ENCODE peak calls at places on chromosomes 6 and 20, in eight cellular contexts. P is AG04450, H is BJ, G is cardiac fibroblast, F is neural crest cell, J is GM20000, U is fibroblast of lung, N is adrenal gland. E is an unnamed sample.

GRCh38 chr6:5099537-5099936 is 14.4 kb downstream of the PPP1R3G start:
- DNase-seq in P (no peak), H (no peak), G (no peak), F (no peak), J (no peak), U (no peak), N (no peak), E (no peak)

GRCh38 chr6:37481793-37482192 is 17.9 kb downstream of the CCDC167 start:
- DNase-seq in P (no peak), H (no peak), G (no peak), F (no peak), J (no peak), U (no peak), N (no peak), E (no peak)

GRCh38 chr20:47675190-47676142 is 109.8 kb downstream of the SULF2 start:
- DNase-seq in P (no peak), H (no peak), G (no peak), F (no peak), J (no peak), U (no peak), N (no peak), E (no peak)

GRCh38 chr20:47792021-47792618 is 6.8 kb upstream of the SULF2 start:
- DNase-seq in P (peak), H (peak), G (peak), F (no peak), J (no peak), U (peak), N (no peak), E (no peak)

GRCh38 chr6:34148864-34149810 is 3.2 kb upstream of the GRM4 start:
- DNase-seq in P (no peak), H (no peak), G (no peak), F (no peak), J (peak), U (no peak), N (no peak), E (peak)

GRCh38 chr6:30882764-30883475 is 1.4 kb upstream of the DDR1 start:
- DNase-seq in P (no peak), H (no peak), G (no peak), F (no peak), J (peak), U (no peak), N (peak), E (no peak)

GRCh38 chr20:59455392-59456341 is 148.7 kb upstream of the PHACTR3 start:
- DNase-seq in P (no peak), H (no peak), G (peak), F (peak), J (peak), U (no peak), N (peak), E (no peak)

GRCh38 chr6:13814176-13814937 is at the start of gene MCUR1:
- DNase-seq in P (peak), H (peak), G (peak), F (peak), J (peak), U (peak), N (peak), E (peak)

GRCh38 chr20:32753731-32754130 is 8.5 kb upstream of the DNMT3B start:
- DNase-seq in P (no peak), H (no peak), G (no peak), F (no peak), J (no peak), U (no peak), N (no peak), E (no peak)

GRCh38 chr6:166853371-166854325 is 102.7 kb downstream of the RNASET2 start:
- DNase-seq in P (no peak), H (no peak), G (no peak), F (no peak), J (no peak), U (no peak), N (no peak), E (no peak)
- TF ChIP-seq CTCF in P (no peak), H (no peak), G (no peak), F (no peak), J (no peak), U (no peak), N (no peak), E (no peak)

GRCh38 chr6:22334778-22335177 is 37.9 kb upstream of the PRL start:
- DNase-seq in P (no peak), H (no peak), G (no peak), F (no peak), J (peak), U (no peak), N (no peak), E (no peak)
- TF ChIP-seq CTCF in P (no peak), H (no peak), G (no peak), F (no peak), J (no peak), U (no peak), N (no peak), E (no peak)

GRCh38 chr6:159039885-159040258 is 4.9 kb downstream of the TAGAP start:
- DNase-seq in P (no peak), H (no peak), G (no peak), F (no peak), J (no peak), U (no peak), N (no peak), E (no peak)
- TF ChIP-seq CTCF in P (no peak), H (no peak), G (no peak), F (no peak), J (no peak), U (no peak), N (no peak), E (no peak)

GRCh38 chr20:34110025-34111013 is 1.7 kb downstream of the EIF2S2 start:
- DNase-seq in P (no peak), H (no peak), G (peak), F (no peak), J (peak), U (peak), N (no peak), E (no peak)
- TF ChIP-seq CTCF in P (no peak), H (no peak), G (no peak), F (no peak), J (no peak), U (no peak), N (no peak), E (peak)

GRCh38 chr20:63891061-63892002 is 3.6 kb upstream of the DNAJC5 start:
- DNase-seq in P (no peak), H (no peak), G (no peak), F (no peak), J (no peak), U (no peak), N (no peak), E (no peak)
- TF ChIP-seq CTCF in P (no peak), H (no peak), G (no peak), F (no peak), J (no peak), U (no peak), N (no peak), E (no peak)

GRCh38 chr20:46408281-46408731 is 1.9 kb upstream of the ELMO2 start:
- DNase-seq in P (no peak), H (no peak), G (no peak), F (no peak), J (no peak), U (no peak), N (no peak), E (no peak)

GRCh38 chr20:46407671-46407996 is 1.2 kb upstream of the ELMO2 start:
- DNase-seq in P (no peak), H (no peak), G (no peak), F (no peak), J (no peak), U (no peak), N (no peak), E (no peak)

GRCh38 chr20:46406986-46407670 is 713 bp upstream of the ELMO2 start:
- DNase-seq in P (no peak), H (no peak), G (peak), F (no peak), J (peak), U (peak), N (peak), E (no peak)

GRCh38 chr20:46402236-46402886 is 4.1 kb downstream of the ELMO2 start:
- DNase-seq in P (no peak), H (no peak), G (peak), F (no peak), J (no peak), U (peak), N (no peak), E (no peak)

GRCh38 chr20:46406200-46406985 is at the start of gene ELMO2:
- DNase-seq in P (peak), H (peak), G (peak), F (peak), J (peak), U (peak), N (peak), E (peak)
- TF ChIP-seq CTCF in P (no peak), H (no peak), G (no peak), F (peak), J (no peak), U (no peak), N (peak), E (peak)

GRCh38 chr6:126253421-126253820 is 86.5 kb upstream of the CENPW start:
- DNase-seq in P (no peak), H (no peak), G (no peak), F (no peak), J (no peak), U (no peak), N (no peak), E (no peak)

GRCh38 chr6:126261792-126262421 is 78.0 kb upstream of the CENPW start:
- DNase-seq in P (no peak), H (no peak), G (no peak), F (no peak), J (no peak), U (no peak), N (no peak), E (no peak)

GRCh38 chr6:126252154-126252553 is 87.8 kb upstream of the CENPW start:
- DNase-seq in P (no peak), H (no peak), G (no peak), F (no peak), J (no peak), U (no peak), N (no peak), E (no peak)

GRCh38 chr6:126258150-126258549 is 81.8 kb upstream of the CENPW start:
- DNase-seq in P (no peak), H (no peak), G (no peak), F (no peak), J (no peak), U (no peak), N (no peak), E (no peak)
- TF ChIP-seq CTCF in P (no peak), H (no peak), G (no peak), F (no peak), J (no peak), U (no peak), N (no peak), E (no peak)

DNA sequence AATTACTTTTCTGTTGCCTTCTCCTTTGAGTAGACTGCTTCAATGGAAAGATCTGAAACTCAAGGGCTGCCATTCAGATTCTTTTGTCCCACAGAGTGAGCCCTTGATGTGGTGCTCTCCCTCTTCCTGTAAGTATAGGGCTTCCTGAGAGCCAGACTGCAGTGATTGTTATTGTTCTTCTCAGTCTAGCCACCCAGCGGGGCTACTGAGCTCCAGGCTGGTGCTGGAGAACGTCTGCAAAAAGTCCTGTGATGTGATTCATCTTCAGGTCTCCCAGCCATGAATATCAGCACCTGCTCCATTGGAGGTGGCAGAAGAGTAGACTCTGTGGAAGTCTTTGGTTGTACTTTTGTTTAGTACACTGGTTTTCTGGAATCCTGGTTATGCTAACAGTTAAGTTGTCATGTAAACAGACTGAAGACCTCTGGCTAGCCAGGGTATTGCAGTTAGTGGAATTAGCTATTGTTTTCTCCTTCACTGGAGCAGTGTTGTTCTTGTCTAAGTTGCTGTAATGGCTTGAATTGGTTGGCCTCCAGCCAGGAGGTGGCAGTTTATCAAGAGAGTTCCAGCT is 240.9 kb downstream of the COL12A1 start:
- DNase-seq in P (peak), H (no peak), G (peak), F (no peak), J (no peak), U (no peak), N (no peak), E (no peak)
- TF ChIP-seq CTCF in P (peak), H (no peak), G (no peak), F (no peak), J (no peak), U (no peak), N (no peak), E (no peak)

E was measured in chondrocyte.